ENCODE peak calls at places on chromosome 15, in four cellular contexts. Z is ELF-1; U is stimulated activated CD4-positive, alpha-beta T cell treated with anti-CD3 and anti-CD28 coated beads, Interleukin-15, amount 100 ng/mL, for 1 hour; T is neural crest cell. S is an unnamed sample.

GRCh38 chr15:25852696-25853524 is 10.2 kb downstream of the ATP10A start:
- DNase-seq in Z (no peak), T (no peak), U (no peak), S (no peak)

GRCh38 chr15:31353931-31354330 is 27.3 kb downstream of the KLF13 start:
- DNase-seq in U (no peak), Z (no peak), T (no peak), S (peak)

GRCh38 chr15:100095896-100096600 is 245.7 kb downstream of the ADAMTS17 start:
- DNase-seq in T (no peak), Z (no peak), U (no peak), S (no peak)

GRCh38 chr15:31344824-31345605 is 18.4 kb downstream of the KLF13 start:
- DNase-seq in U (no peak), T (no peak), Z (no peak), S (no peak)

GRCh38 chr15:74133071-74133702 is 2.8 kb downstream of the ISLR2 start:
- DNase-seq in U (no peak), Z (peak), T (no peak), S (no peak)

GRCh38 chr15:63371297-63371918 is 10.2 kb downstream of the CA12 start:
- DNase-seq in Z (no peak), T (no peak), U (no peak), S (peak)

GRCh38 chr15:40929730-40930429 is 740 bp downstream of the DLL4 start:
- DNase-seq in Z (peak), T (peak), U (no peak), S (peak)

GRCh38 chr15:100602064-100602821 is at the start of the genes ASB7 and LINS1:
- DNase-seq in Z (peak), U (peak), T (peak), S (peak)

GRCh38 chr15:89052474-89052873 is 35.8 kb upstream of the ABHD2 start:
- DNase-seq in Z (no peak), T (no peak), U (no peak), S (peak)

GRCh38 chr15:76837474-76837873 is 67.7 kb downstream of the SCAPER start:
- DNase-seq in U (no peak), T (no peak), Z (no peak), S (no peak)

GRCh38 chr15:38005949-38006800 is 71.7 kb downstream of the TMCO5A start:
- DNase-seq in U (no peak), Z (no peak), T (no peak), S (no peak)

GRCh38 chr15:65641723-65642475 is 20.2 kb downstream of the SLC24A1 start:
- DNase-seq in Z (no peak), U (no peak), T (no peak), S (no peak)

GRCh38 chr15:72994778-72995177 is 57.5 kb upstream of the NEO1 start:
- DNase-seq in T (no peak), U (no peak), Z (peak), S (no peak)

GRCh38 chr15:63186065-63186464 is 3.3 kb upstream of the RAB8B start:
- DNase-seq in Z (no peak), U (no peak), T (no peak), S (peak)

GRCh38 chr15:58666957-58667356 is 82.5 kb downstream of the ADAM10 start:
- DNase-seq in Z (no peak), T (no peak), U (no peak), S (peak)

GRCh38 chr15:62549345-62549970 is 384.4 kb upstream of the C2CD4B start:
- DNase-seq in T (peak), Z (no peak), U (no peak), S (peak)

GRCh38 chr15:63502843-63503738 is 1.3 kb upstream of the USP3 start:
- DNase-seq in Z (peak), T (peak), U (no peak), S (peak)

GRCh38 chr15:79179108-79179561 is 88.6 kb upstream of the RASGRF1 start:
- DNase-seq in U (no peak), T (no peak), Z (peak), S (no peak)

GRCh38 chr15:67048281-67049279 is 16.8 kb upstream of the SMAD3 start:
- DNase-seq in U (no peak), T (no peak), Z (no peak), S (peak)

GRCh38 chr15:41258706-41259471 is 27.8 kb downstream of the CHP1 start:
- DNase-seq in Z (no peak), U (no peak), T (no peak), S (peak)

GRCh38 chr15:38598749-38599148 is 34.1 kb upstream of the RASGRP1 start:
- DNase-seq in U (no peak), Z (no peak), T (no peak), S (no peak)

GRCh38 chr15:99123706-99124451 is 19.0 kb downstream of the SYNM start:
- DNase-seq in U (no peak), T (no peak), Z (peak), S (peak)

GRCh38 chr15:33314115-33314514 is 3.3 kb downstream of the RYR3 start:
- DNase-seq in T (no peak), U (no peak), Z (no peak), S (no peak)

GRCh38 chr15:69648775-69649735 is 196.4 kb downstream of the RPLP1 start:
- DNase-seq in T (no peak), U (no peak), Z (peak), S (no peak)

GRCh38 chr15:85623648-85624047 is 171.1 kb downstream of the KLHL25 start:
- DNase-seq in U (no peak), Z (no peak), T (no peak), S (peak)

GRCh38 chr15:78405336-78405924 is 32.6 kb upstream of the IREB2 start:
- DNase-seq in Z (no peak), U (no peak), T (no peak), S (no peak)

GRCh38 chr15:66713843-66714508 is 11.9 kb downstream of the SMAD6 start:
- DNase-seq in T (no peak), U (no peak), Z (no peak), S (no peak)

GRCh38 chr15:62389887-62390792 is 225.1 kb upstream of the C2CD4B start:
- DNase-seq in U (peak), Z (peak), T (peak), S (peak)

GRCh38 chr15:65409284-65409631 is 13.5 kb downstream of the IGDCC4 start:
- DNase-seq in U (no peak), T (no peak), Z (no peak), S (peak)

GRCh38 chr15:66858423-66859207 is 156.6 kb downstream of the SMAD6 start:
- DNase-seq in T (no peak), U (no peak), Z (no peak), S (no peak)

GRCh38 chr15:57866149-57866736 is 159.7 kb downstream of the POLR2M start:
- DNase-seq in U (peak), T (peak), Z (peak), S (peak)